ENCODE peak calls at places on chromosomes 6 and 20, in ten cellular contexts. V is stimulated activated CD4-positive, alpha-beta T cell treated with anti-CD3 and anti-CD28 coated beads, Interleukin-15, amount 100 ng/mL, for 1 hour; D is transverse colon; C is cardiac septum; L is dorsolateral prefrontal cortex; K is mesothelial cell of epicardium; Y is activated T-cell treated with anti-CD3 and anti-CD28 coated beads, Interleukin-2, amount 50 U/mL, for 72 hours; G is substantia nigra; O is HEK293T; Z is LoVo. X is an unnamed sample.

GRCh38 chr6:108730556-108731228 is 117.5 kb upstream of the ARMC2 start:
- DNase-seq in O (no peak), L (no peak), Y (no peak), K (no peak), G (no peak), D (no peak), V (no peak), C (no peak), Z (no peak), X (no peak)

GRCh38 chr20:23536601-23537000 is 31.7 kb downstream of the CST9L start:
- DNase-seq in D (no peak), C (no peak), Z (no peak), G (no peak), K (no peak), O (no peak), L (no peak), V (no peak), Y (no peak), X (no peak)

GRCh38 chr20:641516-641913 is 11.5 kb downstream of the SRXN1 start:
- DNase-seq in C (no peak), L (no peak), Z (peak; percentile 26), O (peak; percentile 45), Y (no peak), K (no peak), V (no peak), G (no peak), D (no peak), X (no peak)

GRCh38 chr6:6085928-6086668 is 79.4 kb upstream of the NRN1 start:
- DNase-seq in V (no peak), C (no peak), D (no peak), Y (no peak), G (no peak), L (no peak), K (no peak), Z (no peak), O (no peak), X (no peak)

GRCh38 chr6:137702791-137703424 is 164.2 kb upstream of the TNFAIP3 start:
- DNase-seq in D (no peak), G (no peak), O (no peak), L (no peak), Y (no peak), Z (no peak), K (no peak), C (no peak), V (no peak), X (no peak)

GRCh38 chr20:37314617-37315292 is 25.3 kb downstream of the MANBAL start:
- DNase-seq in Y (no peak), C (no peak), Z (no peak), K (no peak), G (no peak), L (no peak), D (no peak), O (no peak), V (no peak), X (peak; percentile 34)

GRCh38 chr20:43691928-43692524 is 25.1 kb downstream of the MYBL2 start:
- DNase-seq in K (no peak), D (peak; percentile 79), O (peak; percentile 56), L (no peak), G (no peak), Y (peak; percentile 75), C (no peak), V (peak; percentile 37), Z (peak; percentile 20), X (no peak)

GRCh38 chr6:129267028-129267427 is 384.1 kb downstream of the LAMA2 start:
- DNase-seq in V (no peak), C (no peak), Z (no peak), Y (no peak), K (no peak), L (no peak), D (no peak), O (no peak), G (no peak), X (no peak)

GRCh38 chr20:15638781-15639180 is 934.5 kb downstream of the KIF16B start:
- DNase-seq in O (no peak), L (no peak), G (no peak), Y (no peak), C (no peak), K (no peak), Z (no peak), V (no peak), D (no peak), X (no peak)

GRCh38 chr20:39910536-39910935 is 778.5 kb downstream of the MAFB start:
- DNase-seq in K (no peak), D (peak; percentile 10), G (no peak), Y (no peak), V (no peak), O (no peak), Z (no peak), C (no peak), L (no peak), X (no peak)

GRCh38 chr20:3045816-3046676 is at the start of gene MRPS26:
- DNase-seq in K (peak; percentile 78), Z (peak; percentile 89), C (peak; percentile 96), D (peak; percentile 93), O (peak; percentile 90), Y (peak; percentile 91), L (peak; percentile 84), V (peak; percentile 74), G (peak; percentile 70), X (peak; percentile 92)

GRCh38 chr6:53033764-53034163 is 31.4 kb upstream of the FBXO9 start:
- DNase-seq in Y (no peak), V (no peak), G (no peak), Z (no peak), D (no peak), L (no peak), O (no peak), C (no peak), K (no peak), X (no peak)

GRCh38 chr6:108083349-108083748 is 8.8 kb upstream of the OSTM1 start:
- DNase-seq in O (no peak), Y (no peak), D (no peak), G (no peak), C (no peak), V (no peak), Z (no peak), K (no peak), L (no peak), X (no peak)

GRCh38 chr6:89596056-89596455 is 42.5 kb downstream of the LYRM2 start:
- DNase-seq in C (no peak), O (no peak), L (no peak), G (no peak), K (no peak), Y (peak; percentile 25), V (no peak), Z (no peak), D (no peak), X (no peak)

GRCh38 chr6:11702039-11702795 is 76.4 kb downstream of the ADTRP start:
- DNase-seq in Y (no peak), Z (peak; percentile 37), L (no peak), D (no peak), C (no peak), K (no peak), G (no peak), O (no peak), V (no peak), X (no peak)

X was measured in left lung.